ENCODE peak calls at places on chromosome 7, in ten cellular contexts. O, K, X, Y, N, Z, V, C, J and F are unnamed samples.

GRCh38 chr7:149181136-149181790 is 14.1 kb upstream of the ZNF282 start:
- DNase-seq in O (no peak), K (no peak), X (no peak), Y (no peak), N (no peak), Z (no peak), V (no peak), C (no peak), J (no peak), F (no peak)

GRCh38 chr7:92955081-92955480 is 118.7 kb upstream of the CDK6 start:
- DNase-seq in O (no peak), K (no peak), X (no peak), Y (no peak), N (no peak), Z (no peak), V (no peak), C (no peak), J (no peak), F (no peak)

GRCh38 chr7:30422922-30423321 is 55.7 kb downstream of the NOD1 start:
- DNase-seq in O (no peak), K (no peak), X (peak), Y (no peak), N (no peak), Z (no peak), V (no peak), C (no peak), J (no peak), F (no peak)

GRCh38 chr7:75649462-75649861 is 89.3 kb downstream of the HIP1 start:
- DNase-seq in O (no peak), K (no peak), X (no peak), Y (peak), N (peak), Z (no peak), V (peak), C (no peak), J (no peak), F (no peak)

GRCh38 chr7:96219382-96220130 is 102.3 kb downstream of the SLC25A13 start:
- DNase-seq in O (no peak), K (no peak), X (no peak), Y (no peak), N (no peak), Z (no peak), V (no peak), C (no peak), J (no peak), F (no peak)

GRCh38 chr7:34059551-34059840 is 154.2 kb downstream of the BMPER start:
- DNase-seq in O (no peak), K (no peak), X (no peak), Y (no peak), N (no peak), Z (no peak), V (no peak), C (no peak), J (no peak), F (no peak)

GRCh38 chr7:30888783-30889182 is 22.9 kb upstream of the AQP1 start:
- DNase-seq in O (no peak), K (no peak), X (peak), Y (no peak), N (no peak), Z (no peak), V (no peak), C (no peak), J (no peak), F (no peak)

GRCh38 chr7:80298201-80298600 is 163.6 kb downstream of the GNAI1 start:
- DNase-seq in O (no peak), K (no peak), X (no peak), Y (no peak), N (no peak), Z (no peak), V (no peak), C (no peak), J (no peak), F (no peak)

GRCh38 chr7:35467456-35467978 is 213.6 kb upstream of the TBX20 start:
- DNase-seq in O (no peak), K (no peak), X (no peak), Y (no peak), N (no peak), Z (no peak), V (no peak), C (no peak), J (no peak), F (no peak)

GRCh38 chr7:47379629-47380324 is 202.1 kb downstream of the TNS3 start:
- DNase-seq in O (peak), K (peak), X (peak), Y (peak), N (peak), Z (no peak), V (peak), C (peak), J (peak), F (no peak)

GRCh38 chr7:114084381-114085312 is 165.8 kb upstream of the PPP1R3A start:
- DNase-seq in O (peak), K (no peak), X (peak), Y (peak), N (peak), Z (peak), V (peak), C (peak), J (peak), F (peak)

GRCh38 chr7:73585196-73585595 is 6.8 kb upstream of the TBL2 start:
- DNase-seq in O (peak), K (peak), X (no peak), Y (no peak), N (no peak), Z (no peak), V (no peak), C (no peak), J (no peak), F (no peak)

GRCh38 chr7:44955733-44956132 is 23.1 kb downstream of the MYO1G start:
- DNase-seq in O (no peak), K (no peak), X (no peak), Y (no peak), N (peak), Z (no peak), V (no peak), C (no peak), J (peak), F (no peak)

GRCh38 chr7:46317256-46317655 is 396.2 kb upstream of the IGFBP3 start:
- DNase-seq in O (no peak), K (no peak), X (no peak), Y (no peak), N (no peak), Z (no peak), V (no peak), C (no peak), J (no peak), F (no peak)

GRCh38 chr7:85392789-85393188 is 205.9 kb upstream of the SEMA3D start:
- DNase-seq in O (no peak), K (no peak), X (no peak), Y (no peak), N (no peak), Z (no peak), V (no peak), C (no peak), J (no peak), F (no peak)

GRCh38 chr7:98079891-98080653 is 26.6 kb upstream of the LMTK2 start:
- DNase-seq in O (no peak), K (no peak), X (peak), Y (no peak), N (no peak), Z (no peak), V (no peak), C (no peak), J (no peak), F (no peak)

GRCh38 chr7:111264111-111264868 is 173.4 kb downstream of the LRRN3 start:
- DNase-seq in O (no peak), K (no peak), X (no peak), Y (no peak), N (no peak), Z (no peak), V (no peak), C (no peak), J (no peak), F (peak)

GRCh38 chr7:26141077-26141476 is 10.9 kb upstream of the NFE2L3 start:
- DNase-seq in O (no peak), K (no peak), X (no peak), Y (no peak), N (no peak), Z (no peak), V (no peak), C (no peak), J (no peak), F (no peak)

GRCh38 chr7:145106001-145106400 is 270.1 kb upstream of the TPK1 start:
- DNase-seq in O (no peak), K (no peak), X (no peak), Y (no peak), N (no peak), Z (no peak), V (no peak), C (no peak), J (no peak), F (no peak)

GRCh38 chr7:21192662-21193061 is 235.2 kb upstream of the SP4 start:
- DNase-seq in O (no peak), K (no peak), X (no peak), Y (peak), N (no peak), Z (no peak), V (no peak), C (no peak), J (no peak), F (no peak)

GRCh38 chr7:115230882-115231508 is 309.1 kb downstream of the MDFIC start:
- DNase-seq in O (no peak), K (no peak), X (no peak), Y (no peak), N (no peak), Z (peak), V (no peak), C (no peak), J (no peak), F (no peak)

GRCh38 chr7:136528329-136528728 is 340.1 kb upstream of the CHRM2 start:
- DNase-seq in O (no peak), K (no peak), X (no peak), Y (no peak), N (no peak), Z (no peak), V (no peak), C (no peak), J (no peak), F (no peak)

GRCh38 chr7:70134029-70134445 is 535.8 kb downstream of the AUTS2 start:
- DNase-seq in O (no peak), K (no peak), X (no peak), Y (no peak), N (no peak), Z (no peak), V (no peak), C (no peak), J (no peak), F (no peak)

GRCh38 chr7:134637934-134638719 is 8.5 kb upstream of the BPGM start:
- DNase-seq in O (no peak), K (no peak), X (no peak), Y (no peak), N (no peak), Z (no peak), V (no peak), C (no peak), J (no peak), F (no peak)

GRCh38 chr7:98165827-98166667 is 45.2 kb upstream of the BHLHA15 start:
- DNase-seq in O (peak), K (peak), X (no peak), Y (peak), N (no peak), Z (peak), V (peak), C (no peak), J (no peak), F (no peak)

GRCh38 chr7:146176790-146177189 is 60.2 kb downstream of the CNTNAP2 start:
- DNase-seq in O (no peak), K (no peak), X (no peak), Y (no peak), N (no peak), Z (no peak), V (no peak), C (no peak), J (no peak), F (no peak)

GRCh38 chr7:80060218-80060806 is 74.3 kb upstream of the GNAI1 start:
- DNase-seq in O (no peak), K (no peak), X (no peak), Y (no peak), N (no peak), Z (peak), V (no peak), C (no peak), J (no peak), F (no peak)

GRCh38 chr7:22597845-22598244 is 97.9 kb upstream of the STEAP1B start:
- DNase-seq in O (no peak), K (no peak), X (no peak), Y (no peak), N (no peak), Z (no peak), V (no peak), C (no peak), J (no peak), F (no peak)

GRCh38 chr7:79308176-79308575 is 145.3 kb downstream of the MAGI2 start:
- DNase-seq in O (no peak), K (no peak), X (no peak), Y (no peak), N (peak), Z (peak), V (no peak), C (no peak), J (no peak), F (no peak)

GRCh38 chr7:102434039-102434481 is 685 bp downstream of the ORAI2 start:
- DNase-seq in O (peak), K (no peak), X (no peak), Y (no peak), N (no peak), Z (peak), V (no peak), C (no peak), J (no peak), F (no peak)

DNA sequence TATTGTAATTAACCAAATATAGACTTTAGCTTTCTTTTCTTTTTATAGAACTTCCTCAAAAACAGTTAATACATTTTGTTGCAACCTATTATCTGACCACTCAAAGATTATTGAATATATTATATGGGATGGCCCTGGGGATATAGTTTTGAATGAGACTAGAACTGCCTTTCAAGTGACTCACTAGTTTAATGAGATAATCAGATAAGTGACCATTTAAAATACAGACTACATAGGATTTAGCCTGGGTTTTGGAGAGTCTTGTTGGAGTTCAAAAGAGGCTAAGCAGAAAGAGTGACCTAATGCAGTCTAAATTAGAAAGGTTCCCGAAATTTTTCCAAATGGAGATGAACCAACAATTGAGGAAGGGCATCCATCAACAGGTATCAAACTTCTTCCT is 305.2 kb upstream of the ETV1 start:
- DNase-seq in O (no peak), K (no peak), X (no peak), Y (no peak), N (no peak), Z (no peak), V (no peak), C (no peak), J (no peak), F (no peak)
- TF ChIP-seq CTCF in O (no peak), K (no peak), X (no peak), Y (no peak), N (no peak), Z (no peak), V (no peak), C (no peak), J (no peak), F (no peak)

GRCh38 chr7:39978252-39978934 is 28.3 kb downstream of the CDK13 start:
- DNase-seq in O (no peak), K (no peak), X (no peak), Y (no peak), N (no peak), Z (no peak), V (no peak), C (no peak), J (no peak), F (no peak)
- H3K4me3 ChIP-seq in O (no peak), K (no peak), X (no peak), Y (no peak), N (no peak), Z (no peak), V (no peak), C (no peak), J (no peak), F (no peak)

DNA sequence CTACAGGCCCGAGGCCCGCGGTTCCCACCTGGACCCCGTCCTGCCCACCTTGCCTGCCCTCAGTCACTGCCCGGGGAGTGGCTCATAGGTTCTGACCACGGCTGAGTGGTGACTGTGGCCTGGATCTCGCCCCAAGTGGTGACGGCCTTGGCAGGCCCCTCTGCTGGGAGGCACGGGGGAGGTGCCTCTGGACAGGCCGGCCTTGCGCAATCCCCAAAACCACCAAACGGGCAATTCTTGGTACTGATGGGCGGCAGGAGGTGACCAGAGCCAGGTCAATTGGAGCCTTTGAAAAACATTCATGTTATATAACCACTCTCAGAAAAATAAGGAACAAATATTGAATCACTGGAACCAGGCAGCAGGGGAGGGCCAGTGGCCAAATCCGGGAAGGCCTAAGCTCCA is 83.4 kb downstream of the PRKAG2 start:
- DNase-seq in O (peak), K (peak), X (peak), Y (peak), N (no peak), Z (no peak), V (no peak), C (no peak), J (no peak), F (no peak)
- TF ChIP-seq POLR2A in O (no peak), K (no peak), X (no peak), Y (peak), N (no peak), Z (no peak), V (no peak), C (no peak), J (no peak), F (no peak)

DNA sequence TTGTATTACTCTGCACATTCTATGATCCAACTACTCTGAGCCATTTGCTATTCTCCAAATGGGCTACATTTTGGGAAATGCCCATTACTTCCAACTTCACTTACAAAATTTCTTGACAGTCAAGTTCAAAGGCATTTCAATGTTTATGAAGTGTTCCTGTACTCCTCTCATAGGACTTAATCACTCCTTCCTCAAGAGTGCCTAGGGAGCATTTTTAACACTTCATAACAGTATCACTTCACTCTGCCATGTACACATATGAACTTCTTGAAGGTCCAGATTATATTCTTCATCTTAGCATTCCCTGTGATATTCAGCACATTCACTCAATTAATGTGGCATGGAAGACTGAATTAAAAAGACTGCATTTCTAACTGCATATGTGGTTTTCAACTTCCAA is 21.6 kb downstream of the OSBPL3 start:
- DNase-seq in O (no peak), K (no peak), X (no peak), Y (no peak), N (no peak), Z (no peak), V (no peak), C (no peak), J (no peak), F (no peak)
- TF ChIP-seq CTCF in O (no peak), K (no peak), X (no peak), Y (no peak), N (no peak), Z (no peak), V (no peak), C (no peak), J (no peak), F (no peak)

DNA sequence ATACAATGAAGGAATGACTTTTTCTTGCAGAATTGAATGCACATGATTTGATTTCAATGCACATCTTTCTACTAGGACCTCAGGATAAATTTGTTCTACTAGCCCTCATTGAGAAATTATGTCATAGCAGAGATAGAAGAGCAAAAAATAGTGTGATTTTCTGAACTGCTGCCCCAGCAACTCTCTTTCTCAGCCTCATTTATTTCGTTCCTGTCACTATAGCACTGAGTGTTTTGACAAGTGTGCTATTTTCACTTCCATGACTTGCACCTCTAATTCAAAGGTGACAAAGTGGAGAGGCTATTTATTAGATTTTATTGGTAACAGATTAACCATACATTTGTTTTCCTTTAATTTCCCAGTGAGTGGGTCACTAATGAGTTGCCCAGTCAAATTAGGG is 119.4 kb upstream of the CTTNBP2 start:
- DNase-seq in O (no peak), K (no peak), X (no peak), Y (no peak), N (no peak), Z (no peak), V (no peak), C (no peak), J (no peak), F (no peak)
- H3K4me3 ChIP-seq in O (no peak), K (no peak), X (no peak), Y (no peak), N (no peak), Z (no peak), V (no peak), C (no peak), J (no peak), F (no peak)

GRCh38 chr7:99504603-99505323 is at the start of gene ZKSCAN5:
- DNase-seq in O (peak), K (peak), X (peak), Y (peak), N (peak), Z (peak), V (peak), C (peak), J (peak), F (peak)
- TF ChIP-seq POLR2A in O (peak), K (peak), X (peak), Y (peak), N (peak), Z (peak), V (peak), C (no peak), J (no peak), F (peak)

DNA sequence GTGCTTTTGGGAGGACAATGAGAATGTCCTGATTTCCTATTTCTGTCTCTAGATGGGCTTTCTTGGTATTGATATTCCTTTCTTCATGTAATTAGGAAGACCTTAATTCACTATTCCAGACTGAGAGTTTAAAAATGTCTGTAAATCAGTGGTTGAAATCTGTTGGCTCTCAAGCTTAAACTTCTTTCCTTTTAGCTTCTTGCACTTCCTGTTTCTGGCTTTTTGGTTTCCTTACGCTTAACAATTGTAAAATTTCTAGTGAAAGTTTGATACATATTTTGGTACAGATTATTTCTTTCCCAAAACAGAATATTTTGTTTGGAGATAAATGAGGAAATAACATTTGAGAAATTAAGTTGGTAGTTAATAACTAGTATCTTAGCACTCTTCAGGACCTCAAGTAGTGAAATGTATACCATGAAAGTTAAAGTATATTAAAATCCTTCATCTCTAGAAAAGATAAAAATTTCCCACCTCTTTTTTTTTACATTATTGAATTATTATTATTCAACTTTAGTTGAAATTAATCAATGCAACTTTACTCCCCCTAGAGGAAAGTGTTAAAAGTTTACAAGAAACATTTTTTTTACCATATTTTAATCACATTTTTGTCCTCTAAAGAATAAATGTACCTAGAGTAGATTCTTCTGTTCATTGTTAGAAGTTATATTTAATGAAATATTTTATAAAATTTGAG is 137.2 kb downstream of the PHTF2 start:
- DNase-seq in O (no peak), K (no peak), X (no peak), Y (no peak), N (no peak), Z (peak), V (no peak), C (no peak), J (no peak), F (no peak)
- TF ChIP-seq CTCF in O (no peak), K (peak), X (no peak), Y (no peak), N (no peak), Z (peak), V (no peak), C (peak), J (no peak), F (no peak)

GRCh38 chr7:29270579-29270978 is 76.0 kb downstream of the CHN2 start:
- DNase-seq in O (no peak), K (no peak), X (no peak), Y (no peak), N (no peak), Z (no peak), V (no peak), C (no peak), J (no peak), F (no peak)
- H3K4me3 ChIP-seq in O (no peak), K (no peak), X (no peak), Y (no peak), N (no peak), Z (no peak), V (no peak), C (no peak), J (no peak), F (no peak)